ENCODE peak calls at places on chromosomes 6 and 20, in seven cellular contexts. One of them, this sample, is unnamed.

GRCh38 chr6:88641178-88641903 is 322.1 kb downstream of the RNGTT start:
- DNase-seq in DND-41: no peak
- DNase-seq in foreskin fibroblast: no peak
- DNase-seq in HFF-Myc: no peak
- DNase-seq in uterus: no peak
- DNase-seq in A549: no peak
- DNase-seq in fibroblast of mammary gland: no peak
- DNase-seq in this sample: no peak

GRCh38 chr6:6659600-6660327 is 71.2 kb downstream of the LY86 start:
- DNase-seq in DND-41: no peak
- DNase-seq in foreskin fibroblast: no peak
- DNase-seq in HFF-Myc: no peak
- DNase-seq in uterus: no peak
- DNase-seq in A549: no peak
- DNase-seq in fibroblast of mammary gland: no peak
- DNase-seq in this sample: no peak

GRCh38 chr6:53461041-53461656 is 83.8 kb downstream of the GCLC start:
- DNase-seq in DND-41: no peak
- DNase-seq in foreskin fibroblast: no peak
- DNase-seq in HFF-Myc: no peak
- DNase-seq in uterus: no peak
- DNase-seq in A549: no peak
- DNase-seq in fibroblast of mammary gland: no peak
- DNase-seq in this sample: no peak

GRCh38 chr20:21373436-21373835 is 23.9 kb downstream of the NKX2-4 start:
- DNase-seq in DND-41: no peak
- DNase-seq in foreskin fibroblast: no peak
- DNase-seq in HFF-Myc: no peak
- DNase-seq in uterus: no peak
- DNase-seq in A549: no peak
- DNase-seq in fibroblast of mammary gland: no peak
- DNase-seq in this sample: no peak

GRCh38 chr20:10218536-10219451 is at the start of gene SNAP25:
- DNase-seq in DND-41: no peak
- DNase-seq in foreskin fibroblast: peak
- DNase-seq in HFF-Myc: no peak
- DNase-seq in uterus: peak
- DNase-seq in A549: peak
- DNase-seq in fibroblast of mammary gland: peak
- DNase-seq in this sample: peak

GRCh38 chr20:57991211-57991841 is 237.1 kb downstream of the ANKRD60 start:
- DNase-seq in DND-41: no peak
- DNase-seq in foreskin fibroblast: peak
- DNase-seq in HFF-Myc: peak
- DNase-seq in uterus: no peak
- DNase-seq in A549: peak
- DNase-seq in fibroblast of mammary gland: peak
- DNase-seq in this sample: peak

GRCh38 chr6:39189915-39190544 is 39.2 kb downstream of the KCNK5 start:
- DNase-seq in DND-41: peak
- DNase-seq in foreskin fibroblast: no peak
- DNase-seq in HFF-Myc: no peak
- DNase-seq in uterus: no peak
- DNase-seq in A549: peak
- DNase-seq in fibroblast of mammary gland: no peak
- DNase-seq in this sample: no peak

GRCh38 chr6:86152546-86152945 is 509.9 kb upstream of the SYNCRIP start:
- DNase-seq in DND-41: no peak
- DNase-seq in foreskin fibroblast: no peak
- DNase-seq in HFF-Myc: no peak
- DNase-seq in uterus: no peak
- DNase-seq in A549: no peak
- DNase-seq in fibroblast of mammary gland: no peak
- DNase-seq in this sample: no peak

GRCh38 chr20:1204547-1204946 is 1.3 kb downstream of the C20orf202 start:
- DNase-seq in DND-41: no peak
- DNase-seq in foreskin fibroblast: no peak
- DNase-seq in HFF-Myc: no peak
- DNase-seq in uterus: no peak
- DNase-seq in A549: no peak
- DNase-seq in fibroblast of mammary gland: no peak
- DNase-seq in this sample: no peak

GRCh38 chr6:53543341-53544010 is 1.4 kb downstream of the GCLC start:
- DNase-seq in DND-41: no peak
- DNase-seq in foreskin fibroblast: no peak
- DNase-seq in HFF-Myc: no peak
- DNase-seq in uterus: no peak
- DNase-seq in A549: no peak
- DNase-seq in fibroblast of mammary gland: no peak
- DNase-seq in this sample: no peak

GRCh38 chr20:34705383-34706021 is 1.4 kb downstream of the TP53INP2 start:
- DNase-seq in DND-41: no peak
- DNase-seq in foreskin fibroblast: peak
- DNase-seq in HFF-Myc: no peak
- DNase-seq in uterus: no peak
- DNase-seq in A549: peak
- DNase-seq in fibroblast of mammary gland: peak
- DNase-seq in this sample: no peak

GRCh38 chr20:33883164-33883563 is 72.0 kb downstream of the CHMP4B start:
- DNase-seq in DND-41: no peak
- DNase-seq in foreskin fibroblast: no peak
- DNase-seq in HFF-Myc: no peak
- DNase-seq in uterus: no peak
- DNase-seq in A549: no peak
- DNase-seq in fibroblast of mammary gland: no peak
- DNase-seq in this sample: no peak

GRCh38 chr6:2952557-2953095 is 18.7 kb downstream of the SERPINB6 start:
- DNase-seq in DND-41: peak
- DNase-seq in foreskin fibroblast: peak
- DNase-seq in HFF-Myc: peak
- DNase-seq in uterus: peak
- DNase-seq in A549: peak
- DNase-seq in fibroblast of mammary gland: peak
- DNase-seq in this sample: peak

GRCh38 chr6:70666726-70667125 is 957 bp upstream of the SMAP1 start:
- DNase-seq in DND-41: no peak
- DNase-seq in foreskin fibroblast: no peak
- DNase-seq in HFF-Myc: no peak
- DNase-seq in uterus: no peak
- DNase-seq in A549: no peak
- DNase-seq in fibroblast of mammary gland: no peak
- DNase-seq in this sample: no peak

GRCh38 chr6:70667711-70668498 is at the start of gene SMAP1:
- DNase-seq in DND-41: peak
- DNase-seq in foreskin fibroblast: peak
- DNase-seq in HFF-Myc: no peak
- DNase-seq in uterus: peak
- DNase-seq in A549: peak
- DNase-seq in fibroblast of mammary gland: peak
- DNase-seq in this sample: peak

GRCh38 chr6:70667256-70667710 is 400 bp upstream of the SMAP1 start:
- DNase-seq in DND-41: no peak
- DNase-seq in foreskin fibroblast: no peak
- DNase-seq in HFF-Myc: no peak
- DNase-seq in uterus: no peak
- DNase-seq in A549: no peak
- DNase-seq in fibroblast of mammary gland: no peak
- DNase-seq in this sample: no peak

GRCh38 chr6:70668499-70668812 is 773 bp downstream of the SMAP1 start:
- DNase-seq in DND-41: no peak
- DNase-seq in foreskin fibroblast: no peak
- DNase-seq in HFF-Myc: no peak
- DNase-seq in uterus: peak
- DNase-seq in A549: peak
- DNase-seq in fibroblast of mammary gland: no peak
- DNase-seq in this sample: no peak

GRCh38 chr6:70669133-70669532 is 1.4 kb downstream of the SMAP1 start:
- DNase-seq in DND-41: no peak
- DNase-seq in foreskin fibroblast: no peak
- DNase-seq in HFF-Myc: no peak
- DNase-seq in uterus: no peak
- DNase-seq in A549: no peak
- DNase-seq in fibroblast of mammary gland: no peak
- DNase-seq in this sample: no peak
- H3K4me3 ChIP-seq in DND-41: peak
- H3K4me3 ChIP-seq in foreskin fibroblast: peak
- H3K4me3 ChIP-seq in HFF-Myc: peak
- H3K4me3 ChIP-seq in uterus: peak
- H3K4me3 ChIP-seq in A549: peak
- H3K4me3 ChIP-seq in fibroblast of mammary gland: no peak
- H3K4me3 ChIP-seq in this sample: no peak

DNA sequence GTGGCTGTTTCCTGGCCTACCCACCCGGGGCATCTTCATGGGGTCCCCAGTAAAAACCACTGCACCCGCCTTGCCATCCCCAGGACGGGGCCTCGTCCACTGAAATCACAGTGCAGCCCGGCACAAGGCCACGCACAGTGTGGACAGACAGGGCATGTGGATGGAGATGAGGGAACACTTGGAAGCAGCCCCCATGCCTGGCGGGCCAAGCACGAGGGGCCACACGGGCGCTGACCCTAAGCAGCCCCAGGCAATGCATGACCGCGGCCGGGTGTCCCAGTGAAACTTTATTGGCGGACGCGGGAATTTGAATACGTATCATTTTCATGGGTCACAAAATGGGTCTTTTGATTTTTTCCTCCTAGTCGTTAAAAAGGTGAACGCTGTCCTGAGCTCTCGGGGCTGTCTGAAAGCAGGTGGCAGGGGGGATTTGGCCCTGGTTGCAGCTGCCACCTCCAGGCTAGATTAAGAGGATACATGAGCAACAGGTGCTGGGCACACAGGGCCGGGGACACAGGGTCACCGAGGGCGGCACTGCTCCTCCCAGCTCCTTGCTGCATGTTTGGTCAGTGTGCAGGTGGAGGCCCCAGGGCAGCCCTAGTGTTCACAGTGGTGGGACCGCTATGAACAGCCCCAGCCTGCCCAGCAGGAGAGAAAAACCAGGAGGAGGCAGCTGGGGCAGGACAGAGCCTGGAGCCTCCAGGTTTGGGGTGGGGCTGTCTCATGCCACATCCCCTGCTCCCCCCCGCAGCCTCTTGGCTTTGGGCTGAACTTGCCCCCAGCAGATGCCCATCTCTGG is 74.9 kb upstream of the SLCO4A1 start:
- DNase-seq in DND-41: no peak
- DNase-seq in foreskin fibroblast: no peak
- DNase-seq in HFF-Myc: no peak
- DNase-seq in uterus: no peak
- DNase-seq in A549: no peak
- DNase-seq in fibroblast of mammary gland: no peak
- DNase-seq in this sample: no peak
- TF ChIP-seq CTCF in DND-41: no peak
- TF ChIP-seq CTCF in foreskin fibroblast: no peak
- TF ChIP-seq CTCF in HFF-Myc: no peak
- TF ChIP-seq CTCF in uterus: no peak
- TF ChIP-seq CTCF in A549: no peak
- TF ChIP-seq CTCF in fibroblast of mammary gland: no peak
- TF ChIP-seq CTCF in this sample: no peak

GRCh38 chr20:63737690-63737939 is 1.2 kb downstream of the LIME1 start:
- DNase-seq in DND-41: no peak
- DNase-seq in foreskin fibroblast: no peak
- DNase-seq in HFF-Myc: no peak
- DNase-seq in uterus: no peak
- DNase-seq in A549: no peak
- DNase-seq in fibroblast of mammary gland: no peak
- DNase-seq in this sample: no peak

GRCh38 chr20:63739129-63740069 is at the start of gene SLC2A4RG:
- DNase-seq in DND-41: peak
- DNase-seq in foreskin fibroblast: peak
- DNase-seq in HFF-Myc: no peak
- DNase-seq in uterus: peak
- DNase-seq in A549: peak
- DNase-seq in fibroblast of mammary gland: peak
- DNase-seq in this sample: no peak

GRCh38 chr20:63736893-63737689 is 627 bp downstream of the LIME1 start:
- DNase-seq in DND-41: peak
- DNase-seq in foreskin fibroblast: no peak
- DNase-seq in HFF-Myc: no peak
- DNase-seq in uterus: peak
- DNase-seq in A549: no peak
- DNase-seq in fibroblast of mammary gland: no peak
- DNase-seq in this sample: no peak

GRCh38 chr20:63738687-63739128 is 868 bp upstream of the SLC2A4RG start:
- DNase-seq in DND-41: peak
- DNase-seq in foreskin fibroblast: no peak
- DNase-seq in HFF-Myc: no peak
- DNase-seq in uterus: peak
- DNase-seq in A549: no peak
- DNase-seq in fibroblast of mammary gland: peak
- DNase-seq in this sample: no peak

DNA sequence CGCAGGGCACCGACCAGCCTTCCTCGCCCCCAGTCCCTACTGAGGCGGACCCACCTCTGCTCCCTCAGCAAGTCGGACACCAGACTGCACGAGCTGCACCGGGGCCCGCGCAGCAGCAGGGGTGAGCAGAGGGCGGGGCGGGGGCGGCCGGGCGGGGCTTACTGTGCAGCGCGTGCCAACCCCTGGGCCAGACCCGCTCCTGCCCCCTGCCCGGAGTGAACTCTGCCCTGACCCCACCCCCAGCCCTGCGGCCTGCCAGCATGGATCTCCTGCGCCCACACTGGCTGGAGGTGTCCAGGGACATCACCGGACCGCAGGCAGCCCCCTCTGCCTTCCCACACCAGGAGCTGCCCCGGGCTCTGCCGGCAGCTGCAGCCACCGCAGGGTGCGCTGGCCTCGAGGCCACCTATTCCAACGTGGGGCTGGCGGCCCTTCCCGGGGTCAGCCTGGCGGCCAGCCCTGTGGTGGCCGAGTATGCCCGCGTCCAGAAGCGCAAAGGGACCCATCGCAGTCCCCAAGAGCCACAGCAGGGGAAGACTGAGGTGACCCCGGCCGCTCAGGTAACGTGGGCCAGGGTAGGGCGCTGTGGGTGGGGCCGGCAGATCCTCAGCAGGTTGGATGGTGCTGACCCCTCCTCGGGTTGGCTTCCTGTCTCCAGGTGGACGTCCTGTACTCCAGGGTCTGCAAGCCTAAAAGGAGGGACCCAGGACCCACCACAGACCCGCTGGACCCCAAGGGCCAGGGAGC is 1.5 kb upstream of the SLC2A4RG start:
- DNase-seq in DND-41: no peak
- DNase-seq in foreskin fibroblast: no peak
- DNase-seq in HFF-Myc: no peak
- DNase-seq in uterus: peak
- DNase-seq in A549: no peak
- DNase-seq in fibroblast of mammary gland: no peak
- DNase-seq in this sample: no peak
- H3K4me3 ChIP-seq in DND-41: no peak
- H3K4me3 ChIP-seq in foreskin fibroblast: no peak
- H3K4me3 ChIP-seq in HFF-Myc: no peak
- H3K4me3 ChIP-seq in uterus: no peak
- H3K4me3 ChIP-seq in A549: no peak
- H3K4me3 ChIP-seq in fibroblast of mammary gland: no peak
- H3K4me3 ChIP-seq in this sample: no peak

GRCh38 chr6:36959555-36960250 is 5.2 kb downstream of the PI16 start:
- DNase-seq in DND-41: no peak
- DNase-seq in foreskin fibroblast: no peak
- DNase-seq in HFF-Myc: no peak
- DNase-seq in uterus: no peak
- DNase-seq in A549: no peak
- DNase-seq in fibroblast of mammary gland: no peak
- DNase-seq in this sample: no peak
- TF ChIP-seq CTCF in DND-41: no peak
- TF ChIP-seq CTCF in foreskin fibroblast: no peak
- TF ChIP-seq CTCF in HFF-Myc: no peak
- TF ChIP-seq CTCF in uterus: no peak
- TF ChIP-seq CTCF in A549: no peak
- TF ChIP-seq CTCF in fibroblast of mammary gland: no peak
- TF ChIP-seq CTCF in this sample: no peak